ENCODE peak calls at places on chromosomes 2 and 18, in four cellular contexts. P is transverse colon, N is testis, L is sigmoid colon. D is an unnamed sample.

GRCh38 chr2:86047575-86048382 is 57.9 kb downstream of the POLR1A start:
- DNase-seq in P (no peak), N (no peak), L (peak), D (no peak)

GRCh38 chr2:140353541-140353940 is 1573.4 kb upstream of the NXPH2 start:
- DNase-seq in P (no peak), N (no peak), L (no peak), D (no peak)

GRCh38 chr2:74555610-74556103 is 1.1 kb downstream of the DOK1 start:
- DNase-seq in P (no peak), N (no peak), L (peak), D (peak)

GRCh38 chr2:111068435-111069058 is 52.2 kb upstream of the BCL2L11 start:
- DNase-seq in P (peak), N (no peak), L (no peak), D (no peak)

GRCh38 chr18:69840445-69840844 is 107.2 kb downstream of the CD226 start:
- DNase-seq in P (no peak), N (no peak), L (no peak), D (no peak)

GRCh38 chr2:46885376-46885775 is 30.2 kb downstream of the MCFD2 start:
- DNase-seq in P (no peak), N (no peak), L (peak), D (no peak)

GRCh38 chr2:30584116-30584515 is 137.1 kb downstream of the LCLAT1 start:
- DNase-seq in P (no peak), N (no peak), L (no peak), D (no peak)

GRCh38 chr2:200509227-200509607 is 651 bp downstream of the KCTD18 start:
- DNase-seq in P (no peak), N (no peak), L (no peak), D (no peak)

GRCh38 chr2:37619957-37620295 is 51.5 kb downstream of the CDC42EP3 start:
- DNase-seq in P (no peak), N (no peak), L (no peak), D (no peak)

GRCh38 chr2:123363076-123363475 is 662.0 kb upstream of the CNTNAP5 start:
- DNase-seq in P (no peak), N (no peak), L (no peak), D (no peak)

GRCh38 chr2:97758131-97758705 is 44.8 kb downstream of the ZAP70 start:
- DNase-seq in P (no peak), N (no peak), L (no peak), D (no peak)

GRCh38 chr2:148900350-148900749 is 25.3 kb downstream of the KIF5C start:
- DNase-seq in P (no peak), N (no peak), L (no peak), D (no peak)

GRCh38 chr2:187084524-187084923 is 235.6 kb upstream of the ZSWIM2 start:
- DNase-seq in P (no peak), N (no peak), L (no peak), D (no peak)

GRCh38 chr2:191749181-191749540 is 71.2 kb downstream of the NABP1 start:
- DNase-seq in P (no peak), N (no peak), L (no peak), D (no peak)

GRCh38 chr2:111189106-111189505 is 68.4 kb downstream of the BCL2L11 start:
- DNase-seq in P (no peak), N (no peak), L (no peak), D (no peak)

GRCh38 chr2:209425082-209426071 is 1.5 kb downstream of the MAP2 start:
- DNase-seq in P (no peak), N (peak), L (no peak), D (no peak)

GRCh38 chr2:240557808-240558207 is at the start of gene ANKMY1:
- DNase-seq in P (peak), N (peak), L (peak), D (peak)

GRCh38 chr2:127176371-127177311 is 43.5 kb downstream of the CYP27C1 start:
- DNase-seq in P (peak), N (no peak), L (peak), D (no peak)

GRCh38 chr2:70657246-70657645 is 103.6 kb upstream of the TGFA start:
- DNase-seq in P (no peak), N (no peak), L (no peak), D (no peak)

GRCh38 chr2:197931661-197932312 is 127.4 kb downstream of the PLCL1 start:
- DNase-seq in P (no peak), N (no peak), L (no peak), D (no peak)

GRCh38 chr2:181426687-181427086 is 30.5 kb upstream of the ITGA4 start:
- DNase-seq in P (no peak), N (no peak), L (no peak), D (no peak)

GRCh38 chr18:59006461-59007067 is 133.1 kb upstream of the SEC11C start:
- DNase-seq in P (no peak), N (peak), L (no peak), D (no peak)

GRCh38 chr2:11949732-11950503 is 203.5 kb downstream of the LPIN1 start:
- DNase-seq in P (no peak), N (no peak), L (no peak), D (no peak)

GRCh38 chr2:18001671-18002070 is 123.2 kb downstream of the KCNS3 start:
- DNase-seq in P (no peak), N (no peak), L (no peak), D (no peak)

GRCh38 chr2:37506407-37507068 is 162.1 kb downstream of the QPCT start:
- DNase-seq in P (no peak), N (no peak), L (peak), D (no peak)

GRCh38 chr2:181574321-181574720 is 82.6 kb downstream of the CERKL start:
- DNase-seq in P (no peak), N (no peak), L (no peak), D (no peak)

GRCh38 chr18:31487251-31488015 is 10.5 kb upstream of the DSG2 start:
- DNase-seq in P (no peak), N (no peak), L (no peak), D (no peak)

GRCh38 chr2:14634223-14634884 is 1.8 kb downstream of the LRATD1 start:
- DNase-seq in P (peak), N (peak), L (peak), D (peak)

GRCh38 chr2:165268751-165269150 is 29.5 kb downstream of the SCN2A start:
- DNase-seq in P (no peak), N (no peak), L (no peak), D (no peak)

GRCh38 chr2:226835420-226835795 is 446 bp upstream of the RHBDD1 start:
- DNase-seq in P (no peak), N (no peak), L (peak), D (no peak)

GRCh38 chr2:176151199-176152099 is at the start of gene HOXD4:
- DNase-seq in P (no peak), N (no peak), L (no peak), D (peak)

GRCh38 chr2:196205891-196206408 is 34.6 kb upstream of the STK17B start:
- DNase-seq in P (no peak), N (no peak), L (no peak), D (no peak)

GRCh38 chr18:58682429-58683069 is 11.3 kb downstream of the MALT1 start:
- DNase-seq in P (peak), N (peak), L (no peak), D (no peak)

GRCh38 chr2:200081221-200081620 is 125.8 kb downstream of the MAIP1 start:
- DNase-seq in P (no peak), N (no peak), L (no peak), D (no peak)

GRCh38 chr2:124325667-124326425 is 300.8 kb downstream of the CNTNAP5 start:
- DNase-seq in P (no peak), N (no peak), L (no peak), D (no peak)

GRCh38 chr2:73289304-73289703 is 4.0 kb downstream of the EGR4 start:
- DNase-seq in P (no peak), N (no peak), L (no peak), D (no peak)

DNA sequence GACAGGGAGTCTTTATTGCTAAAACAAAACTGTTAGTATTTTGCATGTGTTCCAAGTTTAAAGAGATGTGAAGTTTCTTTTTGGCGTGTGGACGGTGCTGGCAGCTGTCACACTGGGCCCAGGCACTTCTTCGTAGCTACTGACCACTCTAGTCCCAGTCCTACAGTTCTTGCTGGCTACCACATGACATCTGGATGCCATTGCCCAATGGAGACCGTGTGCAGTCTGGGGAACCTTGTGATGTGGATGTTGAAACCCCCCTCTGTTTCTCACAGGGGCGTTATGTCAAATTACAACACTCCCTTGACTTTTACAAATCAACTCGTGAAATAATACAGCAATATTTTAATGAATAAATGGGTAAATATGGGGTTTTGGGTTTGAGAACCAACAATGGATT is 1.1 kb downstream of the GPD2 start:
- DNase-seq in P (peak), N (no peak), L (peak), D (no peak)
- TF ChIP-seq POLR2A in P (no peak), N (no peak), L (no peak), D (peak)

GRCh38 chr2:174051039-174051438 is 85.9 kb upstream of the SP3 start:
- DNase-seq in P (no peak), N (no peak), L (no peak), D (no peak)

GRCh38 chr2:174053285-174053684 is 88.1 kb upstream of the SP3 start:
- DNase-seq in P (no peak), N (no peak), L (no peak), D (no peak)

GRCh38 chr2:174052639-174052976 is 87.4 kb upstream of the SP3 start:
- DNase-seq in P (no peak), N (no peak), L (no peak), D (no peak)

GRCh38 chr2:174051741-174052638 is 86.8 kb upstream of the SP3 start:
- DNase-seq in P (peak), N (no peak), L (no peak), D (no peak)

GRCh38 chr2:174053784-174054183 is 88.6 kb upstream of the SP3 start:
- DNase-seq in P (no peak), N (no peak), L (no peak), D (no peak)
- TF ChIP-seq POLR2A in P (no peak), N (no peak), L (no peak), D (no peak)

DNA sequence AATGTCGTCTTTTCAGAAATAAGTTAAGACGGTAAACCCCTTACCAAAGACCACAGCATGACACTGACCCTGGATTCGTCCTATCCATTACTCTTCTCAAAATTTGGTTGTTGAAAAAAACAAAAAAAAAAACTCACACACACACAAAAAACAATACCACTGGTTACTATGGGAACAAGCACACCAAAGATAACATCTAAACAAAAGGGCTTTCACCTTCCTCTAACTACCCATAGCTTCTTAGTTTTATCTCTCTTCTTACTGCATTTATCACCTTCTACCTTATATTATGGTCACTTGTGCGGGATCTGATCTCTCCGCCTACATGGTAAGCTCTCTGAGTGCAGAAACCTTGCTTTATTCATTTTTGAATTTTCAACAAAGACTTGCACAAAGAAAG is 192.7 kb downstream of the STK39 start:
- DNase-seq in P (no peak), N (no peak), L (no peak), D (no peak)
- TF ChIP-seq POLR2A in P (no peak), N (no peak), L (no peak), D (no peak)

DNA sequence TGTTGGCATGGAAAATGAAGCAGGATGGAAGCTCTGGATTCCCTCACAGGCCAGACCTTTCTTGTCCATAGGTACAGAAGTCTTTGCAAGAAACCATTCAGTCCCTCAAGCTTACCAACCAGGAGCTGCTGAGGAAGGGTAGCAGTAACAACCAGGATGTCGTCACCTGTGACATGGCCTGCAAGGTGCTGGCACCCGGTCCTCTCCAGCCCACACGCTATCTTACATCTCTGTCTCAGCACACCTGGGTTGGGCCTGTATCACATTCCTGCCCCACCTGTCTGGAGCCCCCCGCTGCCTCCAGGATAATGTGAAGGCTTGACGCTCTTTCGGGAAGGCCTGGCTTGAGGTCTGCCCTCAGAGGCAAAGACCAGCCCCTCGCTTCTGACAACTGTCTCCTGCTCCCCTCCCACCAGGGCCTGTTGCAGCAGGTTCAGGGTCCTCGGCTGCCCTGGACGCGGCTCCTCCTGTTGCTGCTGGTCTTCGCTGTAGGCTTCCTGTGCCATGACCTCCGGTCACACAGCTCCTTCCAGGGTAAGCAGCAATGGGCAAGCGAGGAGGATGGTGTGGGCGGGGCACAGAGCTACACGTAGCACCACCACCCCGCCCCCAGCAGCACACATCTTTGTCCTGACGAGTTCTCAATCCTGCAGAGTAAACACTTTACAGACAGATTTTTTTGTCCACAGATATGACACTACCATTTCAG is 6.0 kb downstream of the TMEM214 start:
- DNase-seq in P (no peak), N (no peak), L (no peak), D (peak)
- TF ChIP-seq POLR2A in P (no peak), N (no peak), L (no peak), D (no peak)

DNA sequence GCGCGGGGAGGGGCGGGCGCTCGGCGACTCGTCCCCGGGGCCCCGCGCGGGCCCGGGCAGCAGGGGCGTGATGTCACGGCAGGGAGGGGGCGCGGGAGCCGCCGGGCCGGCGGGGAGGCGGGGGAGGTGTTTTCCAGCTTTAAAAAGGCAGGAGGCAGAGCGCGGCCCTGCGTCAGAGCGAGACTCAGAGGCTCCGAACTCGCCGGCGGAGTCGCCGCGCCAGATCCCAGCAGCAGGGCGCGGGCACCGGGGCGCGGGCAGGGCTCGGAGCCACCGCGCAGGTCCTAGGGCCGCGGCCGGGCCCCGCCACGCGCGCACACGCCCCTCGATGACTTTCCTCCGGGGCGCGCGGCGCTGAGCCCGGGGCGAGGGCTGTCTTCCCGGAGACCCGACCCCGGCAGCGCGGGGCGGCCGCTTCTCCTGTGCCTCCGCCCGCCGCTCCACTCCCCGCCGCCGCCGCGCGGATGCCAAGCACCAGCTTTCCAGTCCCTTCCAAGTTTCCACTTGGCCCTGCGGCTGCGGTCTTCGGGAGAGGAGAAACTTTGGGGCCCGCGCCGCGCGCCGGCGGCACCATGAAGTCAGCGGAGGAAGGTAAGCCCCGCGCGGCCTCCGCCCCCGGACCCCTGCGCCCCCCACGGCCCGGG is at the start of gene NFATC1:
- DNase-seq in P (peak), N (peak), L (peak), D (peak)
- TF ChIP-seq POLR2A in P (no peak), N (no peak), L (no peak), D (peak)